ENCODE peak calls at places on chromosomes 16 and 17, in four cellular contexts. L is mesenchymal stem cell, Q is trophoblast cell, A is H1. R is an unnamed sample.

GRCh38 chr17:76496464-76496863 is 4.8 kb downstream of the RHBDF2 start:
- DNase-seq in Q (no peak), A (no peak), L (no peak), R (no peak)

GRCh38 chr16:75443301-75443700 is 10.0 kb upstream of the CFDP1 start:
- DNase-seq in Q (no peak), L (peak; percentile 34), A (no peak), R (no peak)

GRCh38 chr16:12516621-12517309 is 286.9 kb downstream of the CPPED1 start:
- DNase-seq in Q (no peak), A (no peak), L (no peak), R (no peak)

GRCh38 chr16:704552-705380 is 835 bp downstream of the FBXL16 start:
- DNase-seq in A (no peak), L (no peak), Q (no peak), R (no peak)

GRCh38 chr16:54366943-54367342 is 80.4 kb upstream of the IRX3 start:
- DNase-seq in Q (no peak), A (no peak), L (no peak), R (no peak)

GRCh38 chr16:66134875-66135274 is 231.6 kb upstream of the CDH5 start:
- DNase-seq in A (no peak), L (no peak), Q (no peak), R (no peak)

GRCh38 chr17:77501101-77501566 is 360.4 kb downstream of the SEC14L1 start:
- DNase-seq in Q (no peak), L (no peak), A (no peak), R (no peak)

GRCh38 chr16:84982434-84982833 is 28.9 kb downstream of the ZDHHC7 start:
- DNase-seq in L (no peak), Q (no peak), A (no peak), R (no peak)

GRCh38 chr16:82703156-82703555 is 76.4 kb downstream of the CDH13 start:
- DNase-seq in L (no peak), A (no peak), Q (no peak), R (no peak)

GRCh38 chr17:31067699-31068184 is 27.0 kb upstream of the NF1 start:
- DNase-seq in L (peak; percentile 89), Q (no peak), A (no peak), R (no peak)

GRCh38 chr16:23940111-23940510 is 104.3 kb downstream of the PRKCB start:
- DNase-seq in L (no peak), A (no peak), Q (no peak), R (no peak)

GRCh38 chr16:83781-84615 is 6.0 kb downstream of the MPG start:
- DNase-seq in Q (no peak), L (peak; percentile 48), A (no peak), R (no peak)

GRCh38 chr17:45241315-45242011 is 19.8 kb downstream of the FMNL1 start:
- DNase-seq in A (no peak), L (no peak), Q (no peak), R (peak; percentile 51)

GRCh38 chr17:13862341-13862740 is 207.0 kb upstream of the COX10 start:
- DNase-seq in L (no peak), A (no peak), Q (no peak), R (no peak)

GRCh38 chr16:11151156-11151904 is 104.7 kb downstream of the SOCS1 start:
- DNase-seq in A (no peak), Q (no peak), L (no peak), R (no peak)

GRCh38 chr17:6070280-6070894 is at the start of gene WSCD1:
- DNase-seq in Q (peak; percentile 14), A (no peak), L (peak; percentile 24), R (no peak)

GRCh38 chr17:55705847-55706246 is 16.8 kb downstream of the TMEM100 start:
- DNase-seq in A (no peak), L (peak; percentile 75), Q (no peak), R (no peak)

GRCh38 chr16:57749101-57749692 is 13.6 kb downstream of the KATNB1 start:
- DNase-seq in Q (no peak), L (no peak), A (no peak), R (no peak)

GRCh38 chr17:28467456-28468025 is 5.9 kb upstream of the SLC13A2 start:
- DNase-seq in L (peak; percentile 68), Q (no peak), A (no peak), R (no peak)

GRCh38 chr16:7722761-7723160 is 390.1 kb downstream of the RBFOX1 start:
- DNase-seq in A (no peak), L (no peak), Q (no peak), R (no peak)

GRCh38 chr17:51647873-51648272 is 387.5 kb downstream of the UTP18 start:
- DNase-seq in Q (peak; percentile 43), A (no peak), L (no peak), R (no peak)

GRCh38 chr16:89268987-89269735 is 51.7 kb downstream of the ZNF778 start:
- DNase-seq in A (no peak), L (peak; percentile 80), Q (peak; percentile 27), R (no peak)

GRCh38 chr17:72426321-72426720 is 305.5 kb downstream of the SOX9 start:
- DNase-seq in L (no peak), Q (no peak), A (no peak), R (no peak)

GRCh38 chr16:89013692-89014455 is 36.9 kb upstream of the CBFA2T3 start:
- DNase-seq in A (no peak), Q (no peak), L (no peak), R (no peak)

DNA sequence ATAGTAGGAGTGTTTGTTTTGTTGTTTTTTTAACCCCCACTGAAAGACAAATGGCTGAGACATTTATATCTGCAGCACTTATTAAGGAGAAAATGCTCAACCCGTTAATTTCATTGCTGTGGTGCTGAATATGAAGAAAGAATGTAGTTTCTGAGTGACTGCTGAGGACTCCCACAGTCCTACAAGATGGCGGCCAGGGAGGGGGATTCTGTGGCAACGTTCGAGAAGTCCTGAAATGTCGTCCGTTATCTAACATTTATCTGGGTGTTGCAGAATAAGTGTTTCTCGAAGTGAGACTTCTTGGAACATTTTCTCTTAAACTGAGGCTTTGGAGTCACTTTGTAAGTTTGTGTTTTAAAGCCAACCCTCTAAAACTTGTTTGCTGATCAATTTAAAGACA is 530.4 kb downstream of the XYLT1 start:
- DNase-seq in Q (no peak), A (no peak), L (no peak), R (no peak)
- H2BK12ac ChIP-seq in Q (no peak overlapping the region), A (no peak overlapping the region), L (no peak overlapping the region), R (no peak overlapping the region)

GRCh38 chr16:46686815-46687473 is 2.0 kb downstream of the VPS35 start:
- DNase-seq in Q (no peak), A (no peak), L (no peak), R (no peak)
- H3K4me3 ChIP-seq in Q (no peak overlapping the region), A (no peak overlapping the region), L (no peak overlapping the region), R (no peak overlapping the region)

GRCh38 chr17:49788443-49789277 is at the start of gene KAT7:
- DNase-seq in Q (peak; percentile 99), A (peak; percentile 97), L (peak; percentile 99), R (peak; percentile 97)

GRCh38 chr17:49783051-49783715 is 5.3 kb upstream of the KAT7 start:
- DNase-seq in A (no peak), L (no peak), Q (no peak), R (no peak)

GRCh38 chr17:49784636-49785035 is 3.8 kb upstream of the KAT7 start:
- DNase-seq in A (no peak), Q (no peak), L (no peak), R (no peak)

GRCh38 chr17:49789278-49789578 is 747 bp downstream of the KAT7 start:
- DNase-seq in L (no peak), A (no peak), Q (no peak), R (no peak)

GRCh38 chr17:49787932-49788442 is 494 bp upstream of the KAT7 start:
- DNase-seq in L (no peak), A (no peak), Q (no peak), R (no peak)
- H2BK12ac ChIP-seq in L (no peak overlapping the region), A (no peak overlapping the region), Q (peak overlapping the region; percentile 8), R (no peak overlapping the region)

GRCh38 chr17:74485841-74486240 is 19.4 kb downstream of the CD300A start:
- DNase-seq in A (no peak), Q (no peak), L (no peak), R (no peak)
- H3K4me3 ChIP-seq in A (no peak overlapping the region), Q (no peak overlapping the region), L (no peak overlapping the region), R (no peak overlapping the region)

DNA sequence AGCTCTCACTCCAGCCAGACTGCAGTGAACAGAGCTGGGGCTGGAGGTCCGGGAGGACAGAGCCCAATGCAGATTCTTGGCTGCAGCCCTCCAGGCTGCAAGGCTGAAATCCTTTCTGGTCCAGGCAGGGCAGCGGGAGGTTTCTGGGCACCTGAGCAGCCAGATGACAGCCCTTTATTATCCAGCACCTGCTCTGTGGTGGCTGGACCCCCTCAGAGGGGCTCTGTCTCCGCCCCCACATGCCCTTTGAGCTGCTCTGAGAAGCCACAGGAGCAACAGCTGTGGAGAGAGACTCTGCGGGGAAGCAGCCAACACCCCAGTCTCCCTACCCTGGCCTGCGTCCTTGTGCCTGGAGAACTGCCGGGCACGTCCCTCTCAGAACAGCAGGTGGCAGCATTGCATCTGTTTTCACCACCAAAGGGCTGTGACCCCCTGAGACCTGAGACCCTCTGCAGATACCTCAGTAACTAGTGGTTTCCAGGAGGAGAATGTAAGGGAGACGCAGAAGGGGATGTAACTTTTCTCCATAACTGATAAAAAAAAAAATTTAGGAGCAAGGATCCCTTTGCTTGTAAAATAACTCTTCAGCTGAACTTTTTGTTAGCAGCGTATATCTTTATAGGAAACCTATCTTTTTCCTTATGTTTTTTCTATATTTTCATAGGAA is 3.7 kb upstream of the CNP start:
- DNase-seq in Q (peak; percentile 27), L (peak; percentile 71), A (peak; percentile 66), R (peak; percentile 79)
- H2BK12ac ChIP-seq in Q (no peak overlapping the region), L (no peak overlapping the region), A (no peak overlapping the region), R (no peak overlapping the region)

GRCh38 chr17:67492251-67492740 is 115.2 kb downstream of the PITPNC1 start:
- DNase-seq in Q (no peak), L (peak; percentile 61), A (no peak), R (no peak)

GRCh38 chr17:67491678-67492019 is 114.6 kb downstream of the PITPNC1 start:
- DNase-seq in Q (no peak), A (no peak), L (no peak), R (no peak)

GRCh38 chr17:67490471-67490870 is 113.4 kb downstream of the PITPNC1 start:
- DNase-seq in A (no peak), Q (no peak), L (no peak), R (no peak)

GRCh38 chr17:67492824-67493490 is 115.9 kb downstream of the PITPNC1 start:
- DNase-seq in Q (no peak), A (no peak), L (no peak), R (no peak)

GRCh38 chr17:67491009-67491677 is 114.1 kb downstream of the PITPNC1 start:
- DNase-seq in Q (peak; percentile 100), L (peak; percentile 100), A (no peak), R (no peak)
- H3K4me3 ChIP-seq in Q (no peak overlapping the region), L (peak overlapping the region; percentile 17), A (peak overlapping the region; percentile 10), R (no peak overlapping the region)

R was measured in neuronal stem cell.